ENCODE peak calls at places on chromosomes 5 and 9, in five cellular contexts. One of them, this sample, is unnamed.

GRCh38 chr9:11328326-11328725 is 715.5 kb upstream of the PTPRD start:
- DNase-seq in brain microvascular endothelial cell: no peak
- DNase-seq in psoas muscle: no peak
- DNase-seq in posterior cingulate gyrus: no peak
- DNase-seq in fibroblast of the conjunctiva: no peak
- DNase-seq in this sample: no peak

GRCh38 chr5:53038196-53038847 is 49.2 kb downstream of the ITGA2 start:
- DNase-seq in brain microvascular endothelial cell: peak
- DNase-seq in psoas muscle: peak
- DNase-seq in posterior cingulate gyrus: no peak
- DNase-seq in fibroblast of the conjunctiva: no peak
- DNase-seq in this sample: no peak

GRCh38 chr9:36396985-36397384 is 3.1 kb downstream of the RNF38 start:
- DNase-seq in brain microvascular endothelial cell: no peak
- DNase-seq in psoas muscle: no peak
- DNase-seq in posterior cingulate gyrus: no peak
- DNase-seq in fibroblast of the conjunctiva: no peak
- DNase-seq in this sample: no peak

GRCh38 chr5:163106098-163106497 is 331.3 kb upstream of the CCNG1 start:
- DNase-seq in brain microvascular endothelial cell: no peak
- DNase-seq in psoas muscle: no peak
- DNase-seq in posterior cingulate gyrus: no peak
- DNase-seq in fibroblast of the conjunctiva: no peak
- DNase-seq in this sample: no peak

GRCh38 chr9:124871156-124871561 is 9.2 kb downstream of the ARPC5L start:
- DNase-seq in brain microvascular endothelial cell: no peak
- DNase-seq in psoas muscle: no peak
- DNase-seq in posterior cingulate gyrus: no peak
- DNase-seq in fibroblast of the conjunctiva: no peak
- DNase-seq in this sample: no peak

GRCh38 chr9:100884518-100884917 is 144.0 kb upstream of the PLPPR1 start:
- DNase-seq in brain microvascular endothelial cell: no peak
- DNase-seq in psoas muscle: no peak
- DNase-seq in posterior cingulate gyrus: no peak
- DNase-seq in fibroblast of the conjunctiva: no peak
- DNase-seq in this sample: no peak

GRCh38 chr5:107680099-107680498 is 9.4 kb upstream of the EFNA5 start:
- DNase-seq in brain microvascular endothelial cell: no peak
- DNase-seq in psoas muscle: no peak
- DNase-seq in posterior cingulate gyrus: no peak
- DNase-seq in fibroblast of the conjunctiva: no peak
- DNase-seq in this sample: no peak

GRCh38 chr5:124408738-124409453 is 337.5 kb downstream of the ZNF608 start:
- DNase-seq in brain microvascular endothelial cell: no peak
- DNase-seq in psoas muscle: no peak
- DNase-seq in posterior cingulate gyrus: no peak
- DNase-seq in fibroblast of the conjunctiva: no peak
- DNase-seq in this sample: no peak

GRCh38 chr9:113302792-113303418 is at the start of gene RNF183:
- DNase-seq in brain microvascular endothelial cell: no peak
- DNase-seq in psoas muscle: no peak
- DNase-seq in posterior cingulate gyrus: no peak
- DNase-seq in fibroblast of the conjunctiva: no peak
- DNase-seq in this sample: no peak

GRCh38 chr9:90991953-90992352 is 190.3 kb downstream of the SYK start:
- DNase-seq in brain microvascular endothelial cell: no peak
- DNase-seq in psoas muscle: no peak
- DNase-seq in posterior cingulate gyrus: no peak
- DNase-seq in fibroblast of the conjunctiva: no peak
- DNase-seq in this sample: no peak

GRCh38 chr5:113384787-113385186 is 50.0 kb downstream of the TSSK1B start:
- DNase-seq in brain microvascular endothelial cell: no peak
- DNase-seq in psoas muscle: no peak
- DNase-seq in posterior cingulate gyrus: no peak
- DNase-seq in fibroblast of the conjunctiva: no peak
- DNase-seq in this sample: no peak

GRCh38 chr9:32526042-32526706 is at the start of gene RIGI:
- DNase-seq in brain microvascular endothelial cell: peak
- DNase-seq in psoas muscle: peak
- DNase-seq in posterior cingulate gyrus: peak
- DNase-seq in fibroblast of the conjunctiva: peak
- DNase-seq in this sample: peak

GRCh38 chr9:127418037-127418471 is 6.1 kb upstream of the ZNF79 start:
- DNase-seq in brain microvascular endothelial cell: no peak
- DNase-seq in psoas muscle: peak
- DNase-seq in posterior cingulate gyrus: no peak
- DNase-seq in fibroblast of the conjunctiva: no peak
- DNase-seq in this sample: no peak

GRCh38 chr5:142978726-142979125 is 208.5 kb downstream of the ARHGAP26 start:
- DNase-seq in brain microvascular endothelial cell: no peak
- DNase-seq in psoas muscle: no peak
- DNase-seq in posterior cingulate gyrus: no peak
- DNase-seq in fibroblast of the conjunctiva: no peak
- DNase-seq in this sample: no peak

GRCh38 chr9:134855231-134855899 is 25.2 kb upstream of the FCN2 start:
- DNase-seq in brain microvascular endothelial cell: no peak
- DNase-seq in psoas muscle: no peak
- DNase-seq in posterior cingulate gyrus: peak
- DNase-seq in fibroblast of the conjunctiva: no peak
- DNase-seq in this sample: no peak

GRCh38 chr5:36199620-36200019 is 42.1 kb downstream of the NADK2 start:
- DNase-seq in brain microvascular endothelial cell: no peak
- DNase-seq in psoas muscle: no peak
- DNase-seq in posterior cingulate gyrus: no peak
- DNase-seq in fibroblast of the conjunctiva: no peak
- DNase-seq in this sample: no peak

GRCh38 chr5:33073856-33074255 is 362.7 kb downstream of the NPR3 start:
- DNase-seq in brain microvascular endothelial cell: no peak
- DNase-seq in psoas muscle: no peak
- DNase-seq in posterior cingulate gyrus: no peak
- DNase-seq in fibroblast of the conjunctiva: no peak
- DNase-seq in this sample: no peak

GRCh38 chr9:17394868-17395488 is 183.9 kb upstream of the SH3GL2 start:
- DNase-seq in brain microvascular endothelial cell: no peak
- DNase-seq in psoas muscle: no peak
- DNase-seq in posterior cingulate gyrus: no peak
- DNase-seq in fibroblast of the conjunctiva: no peak
- DNase-seq in this sample: no peak

GRCh38 chr5:177188775-177189174 is 55.2 kb downstream of the NSD1 start:
- DNase-seq in brain microvascular endothelial cell: no peak
- DNase-seq in psoas muscle: no peak
- DNase-seq in posterior cingulate gyrus: no peak
- DNase-seq in fibroblast of the conjunctiva: no peak
- DNase-seq in this sample: no peak

GRCh38 chr9:110329676-110330235 is 7.9 kb downstream of the TXNDC8 start:
- DNase-seq in brain microvascular endothelial cell: no peak
- DNase-seq in psoas muscle: no peak
- DNase-seq in posterior cingulate gyrus: no peak
- DNase-seq in fibroblast of the conjunctiva: no peak
- DNase-seq in this sample: no peak

GRCh38 chr9:96644137-96644536 is 11.0 kb downstream of the PRXL2C start:
- DNase-seq in brain microvascular endothelial cell: no peak
- DNase-seq in psoas muscle: no peak
- DNase-seq in posterior cingulate gyrus: no peak
- DNase-seq in fibroblast of the conjunctiva: no peak
- DNase-seq in this sample: no peak

GRCh38 chr5:180387798-180388197 is 34.7 kb upstream of the GFPT2 start:
- DNase-seq in brain microvascular endothelial cell: no peak
- DNase-seq in psoas muscle: no peak
- DNase-seq in posterior cingulate gyrus: peak
- DNase-seq in fibroblast of the conjunctiva: no peak
- DNase-seq in this sample: no peak

GRCh38 chr9:38183994-38184568 is 115.1 kb upstream of the SHB start:
- DNase-seq in brain microvascular endothelial cell: no peak
- DNase-seq in psoas muscle: no peak
- DNase-seq in posterior cingulate gyrus: no peak
- DNase-seq in fibroblast of the conjunctiva: peak
- DNase-seq in this sample: no peak

GRCh38 chr5:92337772-92338234 is 954.7 kb upstream of the ARRDC3 start:
- DNase-seq in brain microvascular endothelial cell: no peak
- DNase-seq in psoas muscle: no peak
- DNase-seq in posterior cingulate gyrus: no peak
- DNase-seq in fibroblast of the conjunctiva: peak
- DNase-seq in this sample: no peak

GRCh38 chr5:72013741-72014703 is 93.3 kb upstream of the MAP1B start:
- DNase-seq in brain microvascular endothelial cell: peak
- DNase-seq in psoas muscle: no peak
- DNase-seq in posterior cingulate gyrus: no peak
- DNase-seq in fibroblast of the conjunctiva: no peak
- DNase-seq in this sample: no peak

GRCh38 chr5:25573691-25574090 is 928.9 kb upstream of the CDH10 start:
- DNase-seq in brain microvascular endothelial cell: no peak
- DNase-seq in psoas muscle: no peak
- DNase-seq in posterior cingulate gyrus: no peak
- DNase-seq in fibroblast of the conjunctiva: no peak
- DNase-seq in this sample: no peak

GRCh38 chr5:1552469-1553255 is 28.9 kb upstream of the LPCAT1 start:
- DNase-seq in brain microvascular endothelial cell: no peak
- DNase-seq in psoas muscle: no peak
- DNase-seq in posterior cingulate gyrus: peak
- DNase-seq in fibroblast of the conjunctiva: no peak
- DNase-seq in this sample: peak